ENCODE peak calls at places on chromosomes 2 and 18, in four cellular contexts. One of them, this sample, is unnamed.

GRCh38 chr2:38620282-38620977 is 17.7 kb upstream of the HNRNPLL start:
- DNase-seq in A549: no peak
- DNase-seq in AG09309: peak
- DNase-seq in CD4-positive, alpha-beta T cell: no peak
- DNase-seq in this sample: peak

GRCh38 chr2:237195396-237196119 is 109.9 kb downstream of the COPS8 start:
- DNase-seq in CD4-positive, alpha-beta T cell: no peak
- DNase-seq in A549: no peak
- DNase-seq in AG09309: no peak
- DNase-seq in this sample: no peak

GRCh38 chr2:132929786-132930185 is 259.8 kb upstream of the LYPD1 start:
- DNase-seq in AG09309: no peak
- DNase-seq in A549: no peak
- DNase-seq in CD4-positive, alpha-beta T cell: no peak
- DNase-seq in this sample: no peak

GRCh38 chr2:152186257-152186656 is 10.7 kb upstream of the STAM2 start:
- DNase-seq in CD4-positive, alpha-beta T cell: no peak
- DNase-seq in A549: no peak
- DNase-seq in AG09309: no peak
- DNase-seq in this sample: no peak

GRCh38 chr18:54162431-54162830 is 62.0 kb downstream of the MBD2 start:
- DNase-seq in A549: no peak
- DNase-seq in AG09309: peak
- DNase-seq in CD4-positive, alpha-beta T cell: no peak
- DNase-seq in this sample: no peak

GRCh38 chr2:237223208-237223861 is 137.6 kb downstream of the COPS8 start:
- DNase-seq in AG09309: peak
- DNase-seq in A549: peak
- DNase-seq in CD4-positive, alpha-beta T cell: no peak
- DNase-seq in this sample: no peak

GRCh38 chr2:120765911-120766757 is 30.5 kb downstream of the GLI2 start:
- DNase-seq in A549: no peak
- DNase-seq in AG09309: no peak
- DNase-seq in CD4-positive, alpha-beta T cell: no peak
- DNase-seq in this sample: peak

GRCh38 chr2:120875431-120875830 is 139.8 kb downstream of the GLI2 start:
- DNase-seq in CD4-positive, alpha-beta T cell: no peak
- DNase-seq in AG09309: no peak
- DNase-seq in A549: no peak
- DNase-seq in this sample: no peak

GRCh38 chr2:121382744-121383143 is 97.7 kb upstream of the TFCP2L1 start:
- DNase-seq in AG09309: no peak
- DNase-seq in CD4-positive, alpha-beta T cell: no peak
- DNase-seq in A549: peak
- DNase-seq in this sample: no peak

GRCh38 chr2:18829976-18830375 is 240.6 kb upstream of the NT5C1B start:
- DNase-seq in CD4-positive, alpha-beta T cell: no peak
- DNase-seq in A549: no peak
- DNase-seq in AG09309: no peak
- DNase-seq in this sample: no peak

GRCh38 chr18:32383040-32383819 is 87.5 kb downstream of the GAREM1 start:
- DNase-seq in CD4-positive, alpha-beta T cell: no peak
- DNase-seq in AG09309: peak
- DNase-seq in A549: peak
- DNase-seq in this sample: peak

GRCh38 chr2:33377048-33377447 is 99.4 kb upstream of the RASGRP3 start:
- DNase-seq in A549: no peak
- DNase-seq in AG09309: no peak
- DNase-seq in CD4-positive, alpha-beta T cell: no peak
- DNase-seq in this sample: no peak

GRCh38 chr18:8696749-8697211 is 8.6 kb upstream of the MTCL1 start:
- DNase-seq in A549: peak
- DNase-seq in CD4-positive, alpha-beta T cell: peak
- DNase-seq in AG09309: no peak
- DNase-seq in this sample: peak

GRCh38 chr2:194686569-194686968 is 970.5 kb upstream of the SLC39A10 start:
- DNase-seq in CD4-positive, alpha-beta T cell: no peak
- DNase-seq in AG09309: no peak
- DNase-seq in A549: no peak
- DNase-seq in this sample: no peak

GRCh38 chr2:28532399-28532798 is 36.5 kb downstream of the PLB1 start:
- DNase-seq in AG09309: no peak
- DNase-seq in A549: no peak
- DNase-seq in CD4-positive, alpha-beta T cell: no peak
- DNase-seq in this sample: no peak

GRCh38 chr18:28637897-28638296 is 461.0 kb upstream of the CDH2 start:
- DNase-seq in AG09309: no peak
- DNase-seq in A549: no peak
- DNase-seq in CD4-positive, alpha-beta T cell: no peak
- DNase-seq in this sample: no peak
- TF ChIP-seq CTCF in AG09309: no peak
- TF ChIP-seq CTCF in A549: no peak
- TF ChIP-seq CTCF in CD4-positive, alpha-beta T cell: no peak
- TF ChIP-seq CTCF in this sample: no peak

GRCh38 chr2:47015206-47015605 is 99.6 kb upstream of the MCFD2 start:
- DNase-seq in AG09309: no peak
- DNase-seq in CD4-positive, alpha-beta T cell: no peak
- DNase-seq in A549: no peak
- DNase-seq in this sample: no peak
- TF ChIP-seq CTCF in AG09309: peak
- TF ChIP-seq CTCF in CD4-positive, alpha-beta T cell: no peak
- TF ChIP-seq CTCF in A549: peak
- TF ChIP-seq CTCF in this sample: peak

GRCh38 chr2:128356127-128356526 is 37.5 kb upstream of the HS6ST1 start:
- DNase-seq in A549: no peak
- DNase-seq in CD4-positive, alpha-beta T cell: no peak
- DNase-seq in AG09309: no peak
- DNase-seq in this sample: no peak

GRCh38 chr2:128350736-128351135 is 32.1 kb upstream of the HS6ST1 start:
- DNase-seq in A549: no peak
- DNase-seq in CD4-positive, alpha-beta T cell: no peak
- DNase-seq in AG09309: no peak
- DNase-seq in this sample: no peak

GRCh38 chr2:128354161-128354560 is 35.5 kb upstream of the HS6ST1 start:
- DNase-seq in A549: no peak
- DNase-seq in AG09309: no peak
- DNase-seq in CD4-positive, alpha-beta T cell: no peak
- DNase-seq in this sample: no peak

GRCh38 chr2:128357561-128358370 is 39.1 kb upstream of the HS6ST1 start:
- DNase-seq in A549: no peak
- DNase-seq in AG09309: no peak
- DNase-seq in CD4-positive, alpha-beta T cell: no peak
- DNase-seq in this sample: no peak

DNA sequence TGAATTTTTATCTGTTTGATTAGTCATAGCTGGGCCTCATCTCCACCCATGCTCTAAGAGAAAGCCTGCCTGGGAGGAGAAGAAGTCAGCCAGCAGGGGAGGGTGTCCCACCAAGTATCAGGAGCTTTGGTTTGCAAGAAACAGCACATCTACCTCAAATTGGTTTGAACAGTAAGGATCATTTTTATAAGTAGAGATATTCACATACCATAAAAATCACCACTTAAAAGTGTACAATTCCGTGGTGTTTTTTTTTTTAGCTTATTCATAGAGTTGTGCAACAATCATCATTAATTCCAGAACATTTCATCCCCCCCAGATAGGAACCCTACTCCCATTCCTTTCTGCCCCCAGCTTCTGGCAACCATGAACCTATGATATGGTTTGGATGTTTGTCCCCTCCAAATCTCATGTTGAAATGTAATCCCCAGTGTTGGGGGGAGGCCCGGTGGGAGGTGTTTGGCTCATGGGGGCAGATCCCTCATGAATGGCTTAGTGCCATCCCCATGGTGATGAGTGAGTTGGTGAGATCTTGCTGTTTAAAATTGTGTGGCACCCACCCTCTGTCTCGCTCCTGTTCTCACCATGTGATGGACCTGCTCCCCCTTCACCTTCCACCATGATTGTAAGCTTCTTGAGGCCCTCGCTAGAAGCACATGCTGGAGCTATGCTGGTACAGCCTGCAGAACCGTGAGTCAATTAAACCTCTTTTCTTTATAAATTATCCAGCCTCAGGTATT is 36.2 kb upstream of the HS6ST1 start:
- DNase-seq in A549: no peak
- DNase-seq in AG09309: peak
- DNase-seq in CD4-positive, alpha-beta T cell: no peak
- DNase-seq in this sample: no peak
- TF ChIP-seq CTCF in A549: no peak
- TF ChIP-seq CTCF in AG09309: peak
- TF ChIP-seq CTCF in CD4-positive, alpha-beta T cell: no peak
- TF ChIP-seq CTCF in this sample: peak

GRCh38 chr2:156892449-156893335 is 364.8 kb upstream of the GALNT5 start:
- DNase-seq in A549: peak
- DNase-seq in CD4-positive, alpha-beta T cell: no peak
- DNase-seq in AG09309: no peak
- DNase-seq in this sample: no peak
- TF ChIP-seq CTCF in A549: peak
- TF ChIP-seq CTCF in CD4-positive, alpha-beta T cell: no peak
- TF ChIP-seq CTCF in AG09309: peak
- TF ChIP-seq CTCF in this sample: peak

DNA sequence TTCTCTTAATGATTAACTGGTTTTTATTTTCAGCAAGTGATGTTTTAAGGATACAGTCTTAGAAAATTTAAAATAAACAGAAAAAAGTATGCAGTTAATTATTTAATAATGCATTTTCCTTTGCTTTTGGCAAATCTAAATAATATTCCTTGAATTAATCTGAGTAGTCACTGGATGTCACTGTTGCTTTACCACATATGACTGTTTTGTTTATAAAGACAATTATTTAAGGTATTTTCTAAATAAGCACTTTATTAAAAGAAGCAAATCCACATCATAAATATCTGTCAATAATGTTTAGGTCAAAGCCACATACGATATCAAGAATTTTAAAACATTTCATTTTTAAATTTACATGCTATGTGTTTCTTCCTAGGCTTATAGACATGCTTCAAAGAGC is 40.6 kb upstream of the TFPI start:
- DNase-seq in CD4-positive, alpha-beta T cell: no peak
- DNase-seq in AG09309: no peak
- DNase-seq in A549: no peak
- DNase-seq in this sample: no peak
- TF ChIP-seq CTCF in CD4-positive, alpha-beta T cell: no peak
- TF ChIP-seq CTCF in AG09309: no peak
- TF ChIP-seq CTCF in A549: peak
- TF ChIP-seq CTCF in this sample: peak

GRCh38 chr18:43785145-43785544 is 507.9 kb upstream of the SYT4 start:
- DNase-seq in AG09309: no peak
- DNase-seq in CD4-positive, alpha-beta T cell: no peak
- DNase-seq in A549: no peak
- DNase-seq in this sample: no peak

GRCh38 chr18:43793910-43794309 is 516.6 kb upstream of the SYT4 start:
- DNase-seq in A549: no peak
- DNase-seq in CD4-positive, alpha-beta T cell: no peak
- DNase-seq in AG09309: no peak
- DNase-seq in this sample: no peak

GRCh38 chr18:43786893-43787292 is 509.6 kb upstream of the SYT4 start:
- DNase-seq in A549: no peak
- DNase-seq in AG09309: no peak
- DNase-seq in CD4-positive, alpha-beta T cell: no peak
- DNase-seq in this sample: no peak

GRCh38 chr18:43794363-43794762 is 517.1 kb upstream of the SYT4 start:
- DNase-seq in AG09309: no peak
- DNase-seq in CD4-positive, alpha-beta T cell: no peak
- DNase-seq in A549: no peak
- DNase-seq in this sample: no peak

GRCh38 chr18:43789234-43790000 is 512.1 kb upstream of the SYT4 start:
- DNase-seq in AG09309: no peak
- DNase-seq in CD4-positive, alpha-beta T cell: no peak
- DNase-seq in A549: no peak
- DNase-seq in this sample: peak
- TF ChIP-seq CTCF in AG09309: peak
- TF ChIP-seq CTCF in CD4-positive, alpha-beta T cell: no peak
- TF ChIP-seq CTCF in A549: no peak
- TF ChIP-seq CTCF in this sample: peak

GRCh38 chr2:78994789-78995188 is 30.7 kb upstream of the REG3G start:
- DNase-seq in CD4-positive, alpha-beta T cell: no peak
- DNase-seq in A549: no peak
- DNase-seq in AG09309: no peak
- DNase-seq in this sample: no peak
- TF ChIP-seq CTCF in CD4-positive, alpha-beta T cell: no peak
- TF ChIP-seq CTCF in A549: no peak
- TF ChIP-seq CTCF in AG09309: no peak
- TF ChIP-seq CTCF in this sample: no peak